ENCODE peak calls at places on chromosomes 11 and 22, in ten cellular contexts. S is cardiac muscle cell; J is NCI-H774; H is naive thymus-derived CD4-positive, alpha-beta T cell; V is stimulated activated CD4-positive, alpha-beta T cell treated with anti-CD3 and anti-CD28 coated beads, Interleukin-4, amount 100 ng/mL, for 48 hours; A is GM12865; K is HFF-Myc; F is ovary; W is heart left ventricle; I is activated naive CD4-positive, alpha-beta T cell treated with anti-CD3 and anti-CD28 coated beads for 36 hours. E is an unnamed sample.

GRCh38 chr22:17770180-17771077 is 3.8 kb downstream of the BID start:
- DNase-seq in A (no peak), I (peak; percentile 32), F (no peak), J (no peak), K (no peak), W (no peak), V (no peak), H (no peak), S (no peak), E (no peak)

GRCh38 chr11:111438846-111439520 is 59.9 kb upstream of the POU2AF1 start:
- DNase-seq in S (no peak), W (no peak), A (no peak), F (no peak), H (no peak), I (no peak), V (no peak), K (no peak), J (no peak), E (no peak)

GRCh38 chr11:123653405-123653996 is 923 bp downstream of the SCN3B start:
- DNase-seq in F (no peak), K (no peak), A (no peak), I (no peak), S (no peak), H (no peak), J (peak; percentile 47), W (no peak), V (no peak), E (no peak)

GRCh38 chr11:113279591-113279990 is 34.8 kb upstream of the TTC12 start:
- DNase-seq in S (no peak), V (no peak), K (no peak), W (no peak), J (no peak), H (no peak), I (no peak), A (no peak), F (no peak), E (no peak)

GRCh38 chr22:44870021-44870420 is 117.6 kb downstream of the ARHGAP8 start:
- DNase-seq in J (no peak), S (peak; percentile 38), K (no peak), H (no peak), I (peak; percentile 39), V (no peak), F (no peak), A (no peak), W (no peak), E (peak; percentile 57)

GRCh38 chr11:109015283-109015682 is 350.4 kb downstream of the DDX10 start:
- DNase-seq in K (no peak), I (no peak), V (no peak), A (no peak), H (no peak), S (no peak), W (no peak), J (no peak), F (no peak), E (no peak)

GRCh38 chr11:57359396-57359795 is 21.2 kb downstream of the P2RX3 start:
- DNase-seq in I (no peak), F (no peak), V (no peak), K (no peak), H (no peak), A (no peak), S (no peak), W (no peak), J (no peak), E (no peak)

GRCh38 chr11:73151371-73151870 is 9.3 kb upstream of the FCHSD2 start:
- DNase-seq in W (no peak), J (no peak), S (no peak), K (no peak), V (no peak), H (no peak), I (no peak), A (no peak), F (no peak), E (no peak)

GRCh38 chr11:69135420-69136363 is 20.0 kb upstream of the SMIM38 start:
- DNase-seq in K (no peak), V (peak; percentile 13), S (no peak), F (no peak), H (no peak), A (no peak), I (peak; percentile 44), J (no peak), W (no peak), E (no peak)

GRCh38 chr11:61310749-61311148 is 15.6 kb upstream of the VWCE start:
- DNase-seq in K (no peak), A (no peak), W (no peak), H (no peak), F (no peak), V (no peak), S (no peak), I (no peak), J (no peak), E (no peak)

GRCh38 chr11:127340438-127340837 is 339.9 kb upstream of the KIRREL3 start:
- DNase-seq in J (no peak), H (no peak), F (no peak), S (no peak), A (no peak), I (no peak), W (no peak), K (no peak), V (no peak), E (no peak)

GRCh38 chr11:108933630-108934029 is 268.8 kb downstream of the DDX10 start:
- DNase-seq in W (no peak), S (no peak), H (no peak), A (no peak), F (no peak), I (no peak), K (no peak), J (no peak), V (no peak), E (no peak)

GRCh38 chr22:38031491-38031890 is 25.7 kb upstream of the PICK1 start:
- DNase-seq in W (no peak), K (no peak), H (no peak), J (no peak), F (no peak), V (no peak), S (no peak), A (no peak), I (no peak), E (no peak)

GRCh38 chr11:16809901-16810668 is 71.6 kb downstream of the C11orf58 start:
- DNase-seq in A (no peak), J (no peak), K (no peak), H (no peak), F (no peak), S (no peak), V (no peak), I (no peak), W (peak; percentile 74), E (no peak)

GRCh38 chr11:134614141-134614540 is 202.1 kb upstream of the B3GAT1 start:
- DNase-seq in A (no peak), I (no peak), J (no peak), F (no peak), K (no peak), V (no peak), S (no peak), H (no peak), W (no peak), E (no peak)

GRCh38 chr11:83711035-83711630 is 425.0 kb upstream of the CCDC90B start:
- DNase-seq in I (no peak), K (no peak), A (no peak), V (no peak), S (no peak), H (no peak), J (no peak), W (no peak), F (no peak), E (peak; percentile 98)

GRCh38 chr11:94731921-94732601 is 36.1 kb upstream of the AMOTL1 start:
- DNase-seq in J (no peak), W (peak; percentile 42), H (no peak), V (no peak), A (no peak), F (no peak), K (peak; percentile 87), S (no peak), I (no peak), E (peak; percentile 53)

GRCh38 chr22:24803064-24803542 is 2.9 kb upstream of the SGSM1 start:
- DNase-seq in S (peak; percentile 66), F (peak; percentile 45), W (no peak), V (peak; percentile 55), H (peak; percentile 30), I (peak; percentile 76), A (peak; percentile 35), J (no peak), K (peak; percentile 7), E (peak; percentile 38)

GRCh38 chr22:20503816-20504215 is 3.6 kb upstream of the MED15 start:
- DNase-seq in H (no peak), W (no peak), V (no peak), F (no peak), S (no peak), A (no peak), J (no peak), I (no peak), K (no peak), E (no peak)

GRCh38 chr11:134639586-134640330 is 227.7 kb upstream of the B3GAT1 start:
- DNase-seq in V (no peak), F (no peak), J (no peak), K (no peak), S (no peak), H (no peak), W (no peak), A (no peak), I (no peak), E (peak; percentile 13)

GRCh38 chr11:518463-519202 is 11.6 kb upstream of the RNH1 start:
- DNase-seq in A (peak; percentile 81), J (no peak), K (peak; percentile 86), V (peak; percentile 90), F (peak; percentile 97), H (peak; percentile 92), W (peak; percentile 90), S (peak; percentile 79), I (peak; percentile 87), E (peak; percentile 92)

GRCh38 chr22:50111056-50111455 is 21.2 kb downstream of the MOV10L1 start:
- DNase-seq in J (no peak), H (no peak), W (no peak), V (no peak), F (no peak), K (no peak), I (no peak), S (no peak), A (no peak), E (no peak)